ENCODE peak calls at places on chromosomes 13 and 19, in ten cellular contexts. F is CD8-positive, alpha-beta memory T cell; Y is SK-N-SH; Z is ascending aorta; R is aorta; D is heart left ventricle; L is Caco-2; Q is right lobe of liver; H is A673; E is A549. G is an unnamed sample.
A peak's percentile ranks its signal among the peaks of the same experiment; 100 is the strongest.

GRCh38 chr13:47148543-47148942 is 251.7 kb upstream of the HTR2A start:
- DNase-seq in H (no peak), D (no peak), E (no peak), Z (no peak), L (no peak), F (no peak), R (no peak), Q (no peak), Y (no peak), G (no peak)

GRCh38 chr19:35090160-35090794 is 25.3 kb upstream of the FXYD3 start:
- DNase-seq in Y (peak; percentile 90), Q (peak; percentile 64), R (no peak), D (peak; percentile 54), E (peak; percentile 82), Z (no peak), F (no peak), H (peak; percentile 74), L (no peak), G (no peak)

GRCh38 chr19:8629184-8629583 is 1.2 kb upstream of the NFILZ start:
- DNase-seq in Y (no peak), L (no peak), H (no peak), D (no peak), R (no peak), Z (no peak), Q (no peak), F (no peak), E (no peak), G (no peak)

GRCh38 chr19:29074579-29074978 is 138.4 kb downstream of the UQCRFS1 start:
- DNase-seq in Z (peak; percentile 22), F (no peak), R (no peak), Y (no peak), E (no peak), Q (no peak), D (no peak), L (no peak), H (no peak), G (no peak)

GRCh38 chr19:5218255-5218855 is 122.3 kb downstream of the PTPRS start:
- DNase-seq in Y (no peak), R (no peak), F (no peak), D (no peak), E (no peak), Q (no peak), L (no peak), Z (no peak), H (no peak), G (no peak)

GRCh38 chr13:112069727-112070300 is 2.9 kb downstream of the SOX1 start:
- DNase-seq in Z (no peak), F (no peak), L (no peak), R (no peak), H (no peak), D (no peak), Y (no peak), Q (no peak), E (no peak), G (no peak)

GRCh38 chr19:8489591-8490394 is 12.6 kb downstream of the PRAM1 start:
- DNase-seq in Q (peak; percentile 42), Y (no peak), Z (no peak), D (no peak), L (no peak), R (peak; percentile 68), E (no peak), H (no peak), F (no peak), G (no peak)

GRCh38 chr19:5893907-5894703 is 9.5 kb downstream of the NDUFA11 start:
- DNase-seq in Y (peak; percentile 94), L (no peak), R (no peak), F (no peak), D (peak; percentile 78), E (no peak), Q (no peak), H (no peak), Z (peak; percentile 76), G (no peak)

DNA sequence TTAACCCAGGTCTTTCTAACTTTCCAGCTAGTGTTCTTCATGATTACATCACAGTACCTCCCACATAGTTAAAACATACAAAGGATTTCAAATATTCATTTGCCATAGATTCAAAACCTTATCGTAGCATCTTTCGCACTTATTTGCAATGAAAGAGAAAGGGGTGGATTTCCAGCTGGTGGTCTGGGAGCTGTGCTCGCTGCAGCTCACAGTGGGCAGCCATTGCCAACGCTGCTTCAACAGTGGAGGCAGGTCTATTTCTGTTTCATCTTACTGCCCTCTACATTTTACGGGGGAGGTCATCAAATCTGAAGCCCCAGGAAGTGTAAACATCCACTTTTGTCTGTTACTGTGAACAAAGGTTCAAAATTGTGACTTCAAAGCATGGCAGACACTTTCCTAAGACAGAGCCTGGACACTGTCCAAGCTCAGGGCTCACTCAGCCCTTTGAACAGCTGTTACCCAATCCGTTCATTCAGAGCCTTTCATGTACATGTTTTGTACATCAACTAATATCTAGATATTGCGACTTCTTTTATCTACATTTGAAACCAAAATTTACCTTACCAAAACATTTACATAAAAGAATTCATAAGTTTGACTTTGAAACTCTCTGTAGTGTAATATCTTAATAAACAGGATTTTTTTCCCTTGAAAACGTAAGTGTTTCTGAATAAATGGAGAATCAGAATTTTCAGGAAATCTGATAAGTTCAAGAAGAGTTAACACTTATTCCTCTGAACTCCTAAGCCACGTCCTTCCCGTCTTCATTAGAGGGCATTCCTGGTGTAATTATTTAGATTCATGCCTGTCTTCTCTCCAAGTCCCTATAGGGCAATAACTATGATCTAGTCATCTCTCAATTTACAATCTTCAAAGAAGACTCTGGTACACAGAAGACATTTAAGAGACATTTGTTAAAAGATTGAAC is 25.1 kb downstream of the STARD13 start:
- DNase-seq in E (no peak), Q (peak; percentile 61), Z (no peak), D (peak; percentile 43), R (no peak), L (no peak), Y (no peak), F (no peak), H (peak; percentile 58), G (no peak)
- H3K4me1 ChIP-seq in E (peaks cover 55% of the 10 kb centered on the region), Q (no peaks in the 10 kb centered on the region), Z (peaks cover 4% of the 10 kb centered on the region), D (peaks cover 100% of the 10 kb centered on the region), R (no peaks in the 10 kb centered on the region), L (peaks cover 3% of the 10 kb centered on the region), Y (peaks cover 50% of the 10 kb centered on the region), F (no peaks in the 10 kb centered on the region), H (peaks cover 79% of the 10 kb centered on the region), G (peaks cover 6% of the 10 kb centered on the region)

DNA sequence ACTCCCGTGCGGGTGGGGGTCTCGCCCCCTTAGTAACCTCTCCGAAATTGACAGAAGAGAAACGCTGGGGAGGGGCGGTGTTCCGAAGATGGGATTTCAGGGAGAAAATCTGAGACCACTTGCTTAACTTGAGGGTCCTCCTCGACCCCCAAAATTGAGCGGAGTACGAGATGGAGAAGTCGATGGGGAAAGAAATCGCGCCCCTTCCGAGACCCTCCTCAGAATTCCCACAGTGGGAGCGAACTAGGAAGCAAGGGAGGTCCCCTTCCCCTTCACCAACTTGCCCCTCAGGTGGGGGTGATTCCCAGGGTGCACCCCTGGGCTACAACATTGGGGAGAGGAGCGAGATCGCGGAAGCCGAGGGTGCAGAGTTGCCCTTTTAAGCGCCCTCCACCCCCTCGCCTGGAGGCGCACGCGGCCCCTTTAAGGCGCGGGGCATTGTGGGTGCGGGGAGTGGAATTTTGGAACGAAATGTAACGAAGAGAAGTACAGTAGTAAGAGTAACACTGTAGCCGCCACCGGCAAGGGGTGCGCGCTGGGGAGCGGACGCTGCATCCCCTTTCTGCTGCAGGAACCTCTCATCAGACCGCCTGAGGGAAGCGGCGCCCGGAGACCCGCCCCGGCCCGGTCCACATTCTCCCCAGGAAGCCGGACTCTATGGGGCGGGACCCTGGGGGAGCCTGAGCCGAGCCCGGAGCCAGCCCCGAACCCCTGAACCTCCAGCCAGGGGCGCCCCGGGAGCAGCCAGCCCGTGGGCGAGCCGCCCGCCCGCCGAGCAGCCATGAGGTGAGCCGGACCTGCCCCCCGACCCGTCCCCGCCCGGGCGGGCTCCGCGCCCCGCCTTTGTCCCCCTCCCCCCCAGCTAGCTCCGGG is at the start of gene VASP:
- DNase-seq in Y (peak; percentile 88), E (peak; percentile 94), H (peak; percentile 95), D (peak; percentile 90), L (peak; percentile 89), Z (peak; percentile 93), R (peak; percentile 95), Q (peak; percentile 91), F (peak; percentile 94), G (peak; percentile 48)
- H3K4me1 ChIP-seq in Y (peaks cover 6% of the 10 kb centered on the region), E (peaks cover 32% of the 10 kb centered on the region), H (peaks cover 10% of the 10 kb centered on the region), D (peaks cover 42% of the 10 kb centered on the region), L (peaks cover 11% of the 10 kb centered on the region), Z (peaks cover 12% of the 10 kb centered on the region), R (no peaks in the 10 kb centered on the region), Q (no peaks in the 10 kb centered on the region), F (peaks cover 32% of the 10 kb centered on the region), G (peaks cover 26% of the 10 kb centered on the region)

DNA sequence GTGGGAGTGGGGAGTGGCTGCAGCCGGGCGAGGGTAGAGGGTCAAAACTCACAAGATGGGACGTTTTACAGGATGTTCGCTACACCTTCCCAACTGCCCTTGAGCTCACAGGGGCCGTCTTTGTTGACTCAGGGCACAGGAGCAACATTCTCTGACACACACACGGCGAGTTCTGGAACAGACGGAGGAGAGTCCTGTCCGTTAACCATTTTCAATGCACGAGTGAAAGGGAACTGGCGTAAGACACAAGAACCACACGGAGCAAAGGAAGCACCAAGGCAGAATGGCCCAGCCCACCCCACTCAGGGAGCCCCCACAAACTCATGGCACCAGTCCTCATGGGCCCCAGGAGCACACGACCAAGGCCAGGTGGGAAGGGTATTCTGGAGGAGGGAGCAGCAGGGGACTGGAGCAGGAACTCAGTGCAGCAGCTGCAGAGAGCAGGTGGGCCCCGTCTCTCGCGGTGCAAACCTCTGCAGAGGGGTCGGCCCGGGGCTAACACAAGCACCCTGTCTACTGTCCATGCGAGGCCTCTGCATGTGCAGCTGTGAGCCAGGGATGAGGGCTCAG is 37.9 kb upstream of the ISYNA1 start:
- DNase-seq in R (no peak), Y (no peak), L (no peak), Q (no peak), Z (no peak), F (no peak), H (no peak), E (no peak), D (no peak), G (no peak)
- H3K4me1 ChIP-seq in R (no peaks in the 10 kb centered on the region), Y (peaks cover 21% of the 10 kb centered on the region), L (no peaks in the 10 kb centered on the region), Q (no peaks in the 10 kb centered on the region), Z (peaks cover 34% of the 10 kb centered on the region), F (peaks cover 67% of the 10 kb centered on the region), H (peaks cover 32% of the 10 kb centered on the region), E (peaks cover 21% of the 10 kb centered on the region), D (peaks cover 75% of the 10 kb centered on the region), G (peaks cover 78% of the 10 kb centered on the region)

GRCh38 chr19:49064029-49064629 is 489 bp downstream of the NTF4 start:
- DNase-seq in R (no peak), L (peak; percentile 80), Z (no peak), D (no peak), F (no peak), Q (no peak), Y (peak; percentile 24), E (no peak), H (no peak), G (no peak)

GRCh38 chr19:49059056-49059455 is 1.5 kb upstream of the CGB7 start:
- DNase-seq in Q (no peak), H (no peak), Y (peak; percentile 61), Z (no peak), L (no peak), E (no peak), D (no peak), F (no peak), R (no peak), G (no peak)

GRCh38 chr19:49058592-49058991 is 1.0 kb upstream of the CGB7 start:
- DNase-seq in L (peak; percentile 71), R (no peak), E (peak; percentile 56), Z (no peak), H (peak; percentile 54), Y (peak; percentile 66), F (no peak), D (no peak), Q (no peak), G (no peak)

GRCh38 chr19:49061445-49061844 is 3.2 kb downstream of the NTF4 start:
- DNase-seq in Y (peak; percentile 31), H (no peak), F (no peak), R (no peak), Q (no peak), Z (no peak), D (no peak), L (no peak), E (no peak), G (no peak)

GRCh38 chr19:49061000-49061399 is 3.5 kb upstream of the CGB7 start:
- DNase-seq in F (no peak), R (no peak), D (no peak), E (no peak), Y (no peak), Z (no peak), Q (no peak), H (no peak), L (no peak), G (no peak)
- H3K4me1 ChIP-seq in F (peaks cover 17% of the 10 kb centered on the region), R (no peaks in the 10 kb centered on the region), D (peaks cover 33% of the 10 kb centered on the region), E (peaks cover 28% of the 10 kb centered on the region), Y (no peaks in the 10 kb centered on the region), Z (peaks cover 13% of the 10 kb centered on the region), Q (peaks cover 1% of the 10 kb centered on the region), H (peaks cover 15% of the 10 kb centered on the region), L (peaks cover 21% of the 10 kb centered on the region), G (peaks cover 54% of the 10 kb centered on the region)

G was measured in esophagus squamous epithelium.